ENCODE peak calls at places on chromosomes 3 and 15, in five cellular contexts. One of them, this sample, is unnamed.

GRCh38 chr3:14472471-14473351 is 67.4 kb downstream of the GRIP2 start:
- DNase-seq in HS-5: peak; percentile 71
- DNase-seq in dermis microvascular lymphatic vessel endothelial cell: peak; percentile 82
- DNase-seq in H4: peak; percentile 87
- DNase-seq in non-pigmented ciliary epithelial cell: no peak
- DNase-seq in this sample: peak; percentile 85

GRCh38 chr15:93305306-93305705 is 216.3 kb upstream of the RGMA start:
- DNase-seq in HS-5: no peak
- DNase-seq in dermis microvascular lymphatic vessel endothelial cell: no peak
- DNase-seq in H4: no peak
- DNase-seq in non-pigmented ciliary epithelial cell: no peak
- DNase-seq in this sample: no peak

GRCh38 chr3:117761992-117762944 is 1052.7 kb downstream of the TUSC7 start:
- DNase-seq in HS-5: no peak
- DNase-seq in dermis microvascular lymphatic vessel endothelial cell: no peak
- DNase-seq in H4: no peak
- DNase-seq in non-pigmented ciliary epithelial cell: no peak
- DNase-seq in this sample: no peak

GRCh38 chr3:48851407-48851806 is 3.7 kb upstream of the PRKAR2A start:
- DNase-seq in HS-5: no peak
- DNase-seq in dermis microvascular lymphatic vessel endothelial cell: peak; percentile 11
- DNase-seq in H4: no peak
- DNase-seq in non-pigmented ciliary epithelial cell: no peak
- DNase-seq in this sample: peak; percentile 43

GRCh38 chr15:60358935-60359672 is 38.7 kb downstream of the ANXA2 start:
- DNase-seq in HS-5: no peak
- DNase-seq in dermis microvascular lymphatic vessel endothelial cell: peak; percentile 47
- DNase-seq in H4: no peak
- DNase-seq in non-pigmented ciliary epithelial cell: no peak
- DNase-seq in this sample: peak; percentile 51

GRCh38 chr15:40328176-40328575 is 4.7 kb downstream of the INAFM2 start:
- DNase-seq in HS-5: no peak
- DNase-seq in dermis microvascular lymphatic vessel endothelial cell: no peak
- DNase-seq in H4: no peak
- DNase-seq in non-pigmented ciliary epithelial cell: no peak
- DNase-seq in this sample: peak; percentile 37

GRCh38 chr3:158058775-158059174 is 47.4 kb downstream of the SHOX2 start:
- DNase-seq in HS-5: no peak
- DNase-seq in dermis microvascular lymphatic vessel endothelial cell: no peak
- DNase-seq in H4: no peak
- DNase-seq in non-pigmented ciliary epithelial cell: no peak
- DNase-seq in this sample: no peak

GRCh38 chr15:31298707-31299172 is 27.9 kb upstream of the KLF13 start:
- DNase-seq in HS-5: no peak
- DNase-seq in dermis microvascular lymphatic vessel endothelial cell: no peak
- DNase-seq in H4: no peak
- DNase-seq in non-pigmented ciliary epithelial cell: no peak
- DNase-seq in this sample: no peak

GRCh38 chr15:88497109-88497761 is 29.7 kb downstream of the MRPS11 start:
- DNase-seq in HS-5: no peak
- DNase-seq in dermis microvascular lymphatic vessel endothelial cell: no peak
- DNase-seq in H4: no peak
- DNase-seq in non-pigmented ciliary epithelial cell: no peak
- DNase-seq in this sample: no peak

GRCh38 chr3:59572106-59572505 is 522.3 kb upstream of the CFAP20DC start:
- DNase-seq in HS-5: no peak
- DNase-seq in dermis microvascular lymphatic vessel endothelial cell: no peak
- DNase-seq in H4: no peak
- DNase-seq in non-pigmented ciliary epithelial cell: no peak
- DNase-seq in this sample: no peak

GRCh38 chr3:48856469-48856868 is 8.8 kb upstream of the PRKAR2A start:
- DNase-seq in HS-5: no peak
- DNase-seq in dermis microvascular lymphatic vessel endothelial cell: no peak
- DNase-seq in H4: no peak
- DNase-seq in non-pigmented ciliary epithelial cell: no peak
- DNase-seq in this sample: no peak

GRCh38 chr3:134242649-134243637 is 7.7 kb downstream of the RYK start:
- DNase-seq in HS-5: peak; percentile 83
- DNase-seq in dermis microvascular lymphatic vessel endothelial cell: peak; percentile 66
- DNase-seq in H4: peak; percentile 91
- DNase-seq in non-pigmented ciliary epithelial cell: peak; percentile 60
- DNase-seq in this sample: peak; percentile 82

GRCh38 chr15:51172190-51172589 is 77.5 kb upstream of the TNFAIP8L3 start:
- DNase-seq in HS-5: no peak
- DNase-seq in dermis microvascular lymphatic vessel endothelial cell: peak; percentile 29
- DNase-seq in H4: peak; percentile 21
- DNase-seq in non-pigmented ciliary epithelial cell: no peak
- DNase-seq in this sample: peak; percentile 15

GRCh38 chr3:160134454-160134853 is 90.8 kb upstream of the C3orf80 start:
- DNase-seq in HS-5: no peak
- DNase-seq in dermis microvascular lymphatic vessel endothelial cell: no peak
- DNase-seq in H4: peak; percentile 19
- DNase-seq in non-pigmented ciliary epithelial cell: no peak
- DNase-seq in this sample: no peak

GRCh38 chr15:80674245-80674614 is 20.9 kb upstream of the ABHD17C start:
- DNase-seq in HS-5: no peak
- DNase-seq in dermis microvascular lymphatic vessel endothelial cell: no peak
- DNase-seq in H4: peak; percentile 17
- DNase-seq in non-pigmented ciliary epithelial cell: no peak
- DNase-seq in this sample: no peak

GRCh38 chr3:126466886-126467610 is 8.6 kb downstream of the ZXDC start:
- DNase-seq in HS-5: no peak
- DNase-seq in dermis microvascular lymphatic vessel endothelial cell: no peak
- DNase-seq in H4: no peak
- DNase-seq in non-pigmented ciliary epithelial cell: no peak
- DNase-seq in this sample: no peak

GRCh38 chr3:48275292-48276027 is 34.6 kb downstream of the ZNF589 start:
- DNase-seq in HS-5: no peak
- DNase-seq in dermis microvascular lymphatic vessel endothelial cell: no peak
- DNase-seq in H4: no peak
- DNase-seq in non-pigmented ciliary epithelial cell: no peak
- DNase-seq in this sample: no peak

GRCh38 chr3:47824541-47825473 is 21.9 kb downstream of the DHX30 start:
- DNase-seq in HS-5: peak; percentile 40
- DNase-seq in dermis microvascular lymphatic vessel endothelial cell: peak; percentile 90
- DNase-seq in H4: peak; percentile 45
- DNase-seq in non-pigmented ciliary epithelial cell: no peak
- DNase-seq in this sample: peak; percentile 93

GRCh38 chr3:42755681-42756578 is 17.1 kb downstream of the CCDC13 start:
- DNase-seq in HS-5: no peak
- DNase-seq in dermis microvascular lymphatic vessel endothelial cell: peak; percentile 32
- DNase-seq in H4: no peak
- DNase-seq in non-pigmented ciliary epithelial cell: no peak
- DNase-seq in this sample: peak; percentile 50

GRCh38 chr3:120057029-120057428 is 37.2 kb downstream of the GSK3B start:
- DNase-seq in HS-5: no peak
- DNase-seq in dermis microvascular lymphatic vessel endothelial cell: no peak
- DNase-seq in H4: no peak
- DNase-seq in non-pigmented ciliary epithelial cell: no peak
- DNase-seq in this sample: no peak

GRCh38 chr15:97684249-97684648 is 276.3 kb upstream of the ARRDC4 start:
- DNase-seq in HS-5: no peak
- DNase-seq in dermis microvascular lymphatic vessel endothelial cell: no peak
- DNase-seq in H4: no peak
- DNase-seq in non-pigmented ciliary epithelial cell: no peak
- DNase-seq in this sample: no peak

GRCh38 chr3:48039487-48040190 is 23.4 kb upstream of the MAP4 start:
- DNase-seq in HS-5: peak; percentile 71
- DNase-seq in dermis microvascular lymphatic vessel endothelial cell: peak; percentile 74
- DNase-seq in H4: peak; percentile 45
- DNase-seq in non-pigmented ciliary epithelial cell: no peak
- DNase-seq in this sample: peak; percentile 78

GRCh38 chr3:28824316-28824715 is 456.6 kb upstream of the RBMS3 start:
- DNase-seq in HS-5: no peak
- DNase-seq in dermis microvascular lymphatic vessel endothelial cell: no peak
- DNase-seq in H4: no peak
- DNase-seq in non-pigmented ciliary epithelial cell: no peak
- DNase-seq in this sample: no peak

GRCh38 chr15:62887113-62887570 is 155.4 kb upstream of the TPM1 start:
- DNase-seq in HS-5: no peak
- DNase-seq in dermis microvascular lymphatic vessel endothelial cell: no peak
- DNase-seq in H4: no peak
- DNase-seq in non-pigmented ciliary epithelial cell: no peak
- DNase-seq in this sample: no peak

GRCh38 chr3:9301091-9301490 is 51.6 kb upstream of the SRGAP3 start:
- DNase-seq in HS-5: no peak
- DNase-seq in dermis microvascular lymphatic vessel endothelial cell: no peak
- DNase-seq in H4: no peak
- DNase-seq in non-pigmented ciliary epithelial cell: no peak
- DNase-seq in this sample: no peak

GRCh38 chr3:49098429-49098828 is 4.6 kb upstream of the QRICH1 start:
- DNase-seq in HS-5: no peak
- DNase-seq in dermis microvascular lymphatic vessel endothelial cell: peak; percentile 32
- DNase-seq in H4: no peak
- DNase-seq in non-pigmented ciliary epithelial cell: peak; percentile 14
- DNase-seq in this sample: peak; percentile 16

GRCh38 chr3:153138267-153139210 is 23.5 kb upstream of the RAP2B start:
- DNase-seq in HS-5: peak; percentile 97
- DNase-seq in dermis microvascular lymphatic vessel endothelial cell: peak; percentile 97
- DNase-seq in H4: peak; percentile 99
- DNase-seq in non-pigmented ciliary epithelial cell: peak; percentile 86
- DNase-seq in this sample: peak; percentile 94

GRCh38 chr3:5390221-5390620 is 202.7 kb downstream of the EDEM1 start:
- DNase-seq in HS-5: no peak
- DNase-seq in dermis microvascular lymphatic vessel endothelial cell: no peak
- DNase-seq in H4: no peak
- DNase-seq in non-pigmented ciliary epithelial cell: no peak
- DNase-seq in this sample: no peak

GRCh38 chr3:64321747-64322146 is 96.5 kb upstream of the PRICKLE2 start:
- DNase-seq in HS-5: peak; percentile 69
- DNase-seq in dermis microvascular lymphatic vessel endothelial cell: peak; percentile 42
- DNase-seq in H4: peak; percentile 44
- DNase-seq in non-pigmented ciliary epithelial cell: no peak
- DNase-seq in this sample: peak; percentile 75

GRCh38 chr3:179765396-179765795 is 112.6 kb downstream of the USP13 start:
- DNase-seq in HS-5: no peak
- DNase-seq in dermis microvascular lymphatic vessel endothelial cell: no peak
- DNase-seq in H4: no peak
- DNase-seq in non-pigmented ciliary epithelial cell: no peak
- DNase-seq in this sample: no peak

This sample was measured in lung microvascular endothelial cell.